ENCODE peak calls at places on chromosomes 5 and 9, in six cellular contexts. Q, J, W, E, V and O are unnamed samples.

GRCh38 chr5:149206524-149207141 is 65.0 kb upstream of the AFAP1L1 start:
- DNase-seq in V (no peak), Q (no peak), J (no peak), W (no peak), E (no peak), O (no peak)

GRCh38 chr5:127875235-127876021 is 172.2 kb downstream of the CCDC192 start:
- DNase-seq in J (peak; percentile 71), E (peak; percentile 65), V (peak; percentile 17), W (peak; percentile 1), Q (peak; percentile 37), O (peak; percentile 75)

GRCh38 chr5:121967187-121967586 is 5.4 kb downstream of the SRFBP1 start:
- DNase-seq in J (no peak), W (no peak), Q (no peak), V (no peak), E (no peak), O (no peak)

GRCh38 chr9:123933401-123933800 is 3.5 kb upstream of the DENND1A start:
- DNase-seq in Q (no peak), V (peak; percentile 26), E (peak; percentile 85), J (no peak), W (no peak), O (peak; percentile 64)

GRCh38 chr5:162488077-162488476 is 420.5 kb downstream of the GABRG2 start:
- DNase-seq in Q (no peak), V (no peak), J (no peak), E (no peak), W (no peak), O (no peak)

GRCh38 chr5:179875741-179876667 is 17.4 kb upstream of the MRNIP start:
- DNase-seq in V (no peak), Q (no peak), W (no peak), J (no peak), E (no peak), O (no peak)

GRCh38 chr5:84249918-84250635 is 134.6 kb downstream of the EDIL3 start:
- DNase-seq in J (no peak), Q (no peak), E (no peak), V (no peak), W (peak; percentile 15), O (no peak)

GRCh38 chr5:145347026-145347616 is 488.0 kb downstream of the PRELID2 start:
- DNase-seq in E (peak; percentile 23), V (no peak), W (no peak), J (no peak), Q (no peak), O (peak; percentile 9)

GRCh38 chr9:5563886-5564285 is 53.6 kb downstream of the PDCD1LG2 start:
- DNase-seq in W (no peak), V (no peak), E (no peak), Q (no peak), J (no peak), O (no peak)

GRCh38 chr9:77864096-77864889 is 167.3 kb downstream of the GNAQ start:
- DNase-seq in W (no peak), V (no peak), J (no peak), Q (no peak), E (no peak), O (no peak)

GRCh38 chr5:142925795-142926194 is 155.6 kb downstream of the ARHGAP26 start:
- DNase-seq in V (no peak), Q (no peak), E (no peak), J (no peak), W (no peak), O (no peak)

GRCh38 chr9:99253772-99254431 is 31.8 kb downstream of the SEC61B start:
- DNase-seq in W (no peak), Q (no peak), J (peak; percentile 90), V (no peak), E (no peak), O (no peak)

GRCh38 chr9:123637940-123638634 is 282.1 kb downstream of the CRB2 start:
- DNase-seq in E (no peak), J (peak; percentile 75), Q (no peak), W (no peak), V (no peak), O (no peak)

GRCh38 chr5:122723606-122724352 is 51.1 kb upstream of the SNX2 start:
- DNase-seq in V (no peak), E (no peak), J (peak; percentile 59), W (no peak), Q (no peak), O (no peak)

GRCh38 chr5:1035421-1036405 is 27.1 kb downstream of the NKD2 start:
- DNase-seq in J (no peak), Q (no peak), E (no peak), W (no peak), V (no peak), O (no peak)

GRCh38 chr5:112350626-112351025 is 68.5 kb downstream of the EPB41L4A start:
- DNase-seq in V (no peak), W (no peak), E (no peak), Q (no peak), J (no peak), O (no peak)

GRCh38 chr9:134061688-134062371 is 6.0 kb downstream of the BRD3 start:
- DNase-seq in Q (no peak), V (no peak), J (no peak), E (no peak), W (no peak), O (no peak)

GRCh38 chr5:115857621-115858349 is 16.1 kb downstream of the AP3S1 start:
- DNase-seq in V (no peak), J (no peak), Q (no peak), E (no peak), W (no peak), O (no peak)

GRCh38 chr9:35981704-35982103 is 23.8 kb upstream of the OR2S2 start:
- DNase-seq in V (no peak), Q (no peak), W (no peak), J (no peak), E (no peak), O (no peak)

GRCh38 chr5:177256296-177256695 is 47.2 kb downstream of the RAB24 start:
- DNase-seq in J (no peak), V (no peak), Q (no peak), E (no peak), W (no peak), O (no peak)

GRCh38 chr9:38423939-38424843 is at the start of gene IGFBPL1:
- DNase-seq in V (no peak), J (no peak), E (no peak), W (no peak), Q (peak; percentile 62), O (no peak)

GRCh38 chr9:19173598-19174125 is 46.4 kb upstream of the PLIN2 start:
- DNase-seq in Q (no peak), V (no peak), J (no peak), E (no peak), W (no peak), O (peak; percentile 70)

GRCh38 chr9:19171271-19171670 is 44.0 kb upstream of the PLIN2 start:
- DNase-seq in E (no peak), V (no peak), W (no peak), J (no peak), Q (no peak), O (no peak)

GRCh38 chr9:19174127-19174921 is 47.0 kb upstream of the PLIN2 start:
- DNase-seq in Q (peak; percentile 30), E (peak; percentile 34), J (peak; percentile 64), W (no peak), V (no peak), O (peak; percentile 79)
- TF ChIP-seq ATF3 in Q (no peak), E (no peak), J (no peak), W (no peak), V (no peak), O (no peak)

DNA sequence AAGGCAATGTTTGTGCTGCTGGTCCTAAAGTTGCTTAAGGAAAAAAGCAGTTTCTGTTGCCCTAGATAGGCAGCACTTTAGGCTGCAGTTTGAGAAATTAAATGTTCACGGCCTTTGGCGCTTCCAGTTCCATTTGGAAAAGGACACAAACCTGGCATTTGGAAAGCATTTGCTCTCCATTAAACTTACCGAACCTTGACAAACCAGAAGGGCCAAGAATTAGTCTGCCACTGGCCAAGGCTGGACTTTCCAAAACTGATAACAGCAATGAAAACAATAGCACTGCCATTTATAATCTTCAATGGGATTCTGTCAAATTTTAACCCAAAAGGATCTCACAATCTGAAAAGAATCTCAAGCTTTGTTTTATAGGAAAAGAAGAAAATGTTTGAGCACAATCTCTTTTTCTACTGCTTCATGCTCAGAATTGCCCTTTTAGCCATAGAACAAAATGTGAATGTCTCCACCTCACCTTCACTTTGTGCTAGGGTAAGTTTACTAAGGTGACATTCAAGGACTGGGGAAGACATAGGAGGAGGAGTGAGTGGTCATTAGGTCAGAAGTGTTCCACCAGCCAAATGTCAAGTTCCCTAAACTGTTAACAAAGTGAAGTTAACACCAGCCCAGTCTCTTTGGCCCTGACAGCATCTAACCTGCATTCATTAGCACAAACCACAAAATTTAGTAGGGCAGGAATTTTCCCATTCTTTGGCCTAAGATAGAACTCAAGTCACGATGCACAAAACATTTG is 583.4 kb upstream of the DMAC1 start:
- DNase-seq in E (no peak), W (no peak), Q (no peak), J (no peak), V (no peak), O (no peak)
- TF ChIP-seq ATF3 in E (no peak), W (no peak), Q (no peak), J (no peak), V (no peak), O (no peak)

GRCh38 chr9:119688547-119688946 is 319.3 kb upstream of the BRINP1 start:
- DNase-seq in Q (no peak), E (no peak), W (no peak), J (no peak), V (no peak), O (no peak)

DNA sequence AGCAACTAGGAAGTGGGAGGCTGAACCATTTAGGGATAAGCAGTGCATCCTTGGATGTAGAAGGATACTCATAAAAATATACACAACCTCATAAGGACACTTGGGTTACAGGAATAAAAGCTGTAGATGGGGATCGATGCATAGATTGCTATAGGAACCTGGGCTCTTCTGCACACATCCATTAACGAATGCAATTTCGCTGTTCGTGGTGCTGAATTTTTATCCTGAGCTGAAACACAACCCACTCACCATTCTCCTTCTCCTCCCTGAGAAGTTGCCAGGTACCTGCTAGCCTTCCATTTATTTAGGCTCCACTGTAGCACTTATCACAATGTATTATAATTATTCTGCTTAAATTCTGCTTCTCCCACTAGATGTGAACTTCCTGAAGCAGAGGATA is 320.6 kb upstream of the BRINP1 start:
- DNase-seq in E (no peak), W (no peak), Q (peak; percentile 22), J (no peak), V (no peak), O (no peak)
- TF ChIP-seq ATF3 in E (no peak), W (no peak), Q (no peak), J (no peak), V (no peak), O (no peak)

DNA sequence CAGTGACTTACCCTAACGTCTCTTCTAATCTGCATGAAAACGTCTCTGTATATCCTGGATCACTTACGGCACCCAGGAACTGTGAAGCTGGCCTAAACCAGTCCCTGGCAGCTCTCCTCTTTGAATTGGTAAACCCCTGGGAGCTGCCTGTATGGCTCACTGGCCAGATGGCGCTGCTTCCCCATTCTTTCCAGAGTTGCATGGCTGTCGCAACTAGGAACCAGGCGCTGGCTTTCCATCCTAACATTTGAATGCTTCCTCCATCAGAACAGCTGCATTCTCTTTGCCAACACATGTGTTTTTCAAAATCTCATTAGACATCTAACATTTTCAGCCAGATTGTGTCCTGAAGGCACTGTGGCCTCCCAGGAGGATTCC is 8.0 kb upstream of the PCA3 start:
- DNase-seq in J (no peak), E (no peak), W (peak; percentile 25), V (no peak), Q (peak; percentile 69), O (peak; percentile 7)
- TF ChIP-seq ATF3 in J (no peak), E (no peak), W (no peak), V (no peak), Q (no peak), O (no peak)